ENCODE peak calls at places on chromosome 20, in ten cellular contexts. D is retina; Z is activated B cell treated with CpG ODN at 0.5 μM for 24 hours; L is HT-29; E is activated T-helper 2 cell treated with anti-CD3 and anti-CD28 coated beads, Interferon-gamma antibody, Interleukin-2, Interleukin-4, amounts not matched to agents 10 μg/mL and 5 μg/mL and 100 μg/mL, durations not matched to agents 14 hours and 24 hours and 36 hours; S is fibroblast of lung; H is ascending aorta; R is stromal cell of bone marrow; J is iris pigment epithelial cell; M is mesenchymal stem cell. A is an unnamed sample.

GRCh38 chr20:41509316-41509715 is 108.9 kb downstream of the CHD6 start:
- DNase-seq in D (no peak), Z (no peak), L (no peak), E (no peak), S (no peak), H (no peak), R (no peak), J (no peak), M (no peak), A (no peak)

GRCh38 chr20:62111148-62111547 is 11.1 kb upstream of the LSM14B start:
- DNase-seq in D (no peak), Z (no peak), L (no peak), E (no peak), S (no peak), H (no peak), R (no peak), J (no peak), M (no peak), A (no peak)

GRCh38 chr20:5621305-5621704 is 128.9 kb upstream of the SHLD1 start:
- DNase-seq in D (no peak), Z (no peak), L (peak), E (no peak), S (peak), H (no peak), R (no peak), J (peak), M (no peak), A (peak)

GRCh38 chr20:41697861-41698559 is 79.8 kb upstream of the CHD6 start:
- DNase-seq in D (peak), Z (no peak), L (peak), E (no peak), S (peak), H (no peak), R (no peak), J (peak), M (peak), A (no peak)

GRCh38 chr20:63364801-63365585 is 3.8 kb upstream of the CHRNA4 start:
- DNase-seq in D (no peak), Z (no peak), L (no peak), E (no peak), S (no peak), H (no peak), R (no peak), J (no peak), M (no peak), A (no peak)

GRCh38 chr20:31440012-31440659 is at the start of gene DEFB123:
- DNase-seq in D (no peak), Z (no peak), L (no peak), E (no peak), S (no peak), H (no peak), R (no peak), J (no peak), M (no peak), A (no peak)

GRCh38 chr20:53642196-53643030 is 48.8 kb upstream of the ZNF217 start:
- DNase-seq in D (peak), Z (no peak), L (no peak), E (peak), S (peak), H (no peak), R (peak), J (peak), M (peak), A (no peak)

GRCh38 chr20:43726811-43727338 is at the start of gene GTSF1L:
- DNase-seq in D (no peak), Z (no peak), L (no peak), E (no peak), S (peak), H (no peak), R (no peak), J (peak), M (no peak), A (no peak)

GRCh38 chr20:43669332-43669731 is 2.4 kb downstream of the MYBL2 start:
- DNase-seq in D (no peak), Z (no peak), L (peak), E (no peak), S (peak), H (no peak), R (no peak), J (peak), M (peak), A (no peak)

GRCh38 chr20:57999465-58000111 is 228.9 kb downstream of the ANKRD60 start:
- DNase-seq in D (no peak), Z (no peak), L (peak), E (no peak), S (no peak), H (no peak), R (no peak), J (no peak), M (no peak), A (no peak)

GRCh38 chr20:18288748-18289705 is 700 bp downstream of the ZNF133 start:
- DNase-seq in D (no peak), Z (no peak), L (no peak), E (no peak), S (peak), H (no peak), R (no peak), J (peak), M (peak), A (no peak)

GRCh38 chr20:35339007-35339406 is 46.8 kb upstream of the FAM83C start:
- DNase-seq in D (no peak), Z (no peak), L (no peak), E (no peak), S (peak), H (no peak), R (peak), J (peak), M (peak), A (no peak)

A was measured in posterior cingulate gyrus.